ENCODE peak calls at places on chromosome 10, in nine cellular contexts. F is lower lobe of right lung; E is GM23248; R is PC-9; Q is heart left ventricle; O is adrenal gland; Z is stomach; W is naive thymus-derived CD4-positive, alpha-beta T cell; H is OCI-LY7. T is an unnamed sample.
A peak's percentile ranks its signal among the peaks of the same experiment; 100 is the strongest.

GRCh38 chr10:124001391-124002260 is 91.8 kb downstream of the CHST15 start:
- DNase-seq in F (peak; percentile 42), E (no peak), R (no peak), Q (no peak), O (peak; percentile 48), Z (peak; percentile 23), W (no peak), H (no peak), T (no peak)

GRCh38 chr10:62528441-62528840 is 154.3 kb downstream of the ZNF365 start:
- DNase-seq in F (no peak), E (no peak), R (no peak), Q (no peak), O (no peak), Z (no peak), W (peak; percentile 76), H (peak; percentile 90), T (no peak)

GRCh38 chr10:132704008-132704814 is 81.7 kb downstream of the NKX6-2 start:
- DNase-seq in F (peak; percentile 16), E (no peak), R (no peak), Q (no peak), O (no peak), Z (no peak), W (no peak), H (no peak), T (no peak)

GRCh38 chr10:5479481-5480161 is 19.7 kb downstream of the CALML5 start:
- DNase-seq in F (no peak), E (no peak), R (no peak), Q (no peak), O (no peak), Z (no peak), W (no peak), H (peak; percentile 44), T (no peak)

GRCh38 chr10:23157691-23158369 is 34.3 kb upstream of the PTF1A start:
- DNase-seq in F (no peak), E (peak; percentile 56), R (no peak), Q (no peak), O (no peak), Z (no peak), W (no peak), H (peak; percentile 64), T (no peak)

GRCh38 chr10:84613336-84614021 is 285.1 kb downstream of the CCSER2 start:
- DNase-seq in F (peak; percentile 55), E (peak; percentile 18), R (no peak), Q (no peak), O (peak; percentile 53), Z (no peak), W (no peak), H (peak; percentile 54), T (no peak)

GRCh38 chr10:65265451-65265954 is 1660.3 kb upstream of the LRRTM3 start:
- DNase-seq in F (no peak), E (no peak), R (no peak), Q (no peak), O (no peak), Z (no peak), W (no peak), H (no peak), T (no peak)

GRCh38 chr10:17504547-17505245 is 50.3 kb upstream of the ST8SIA6 start:
- DNase-seq in F (no peak), E (peak; percentile 80), R (no peak), Q (no peak), O (no peak), Z (no peak), W (no peak), H (no peak), T (no peak)

GRCh38 chr10:46541017-46541661 is 15.3 kb downstream of the GPRIN2 start:
- DNase-seq in F (peak; percentile 76), E (peak; percentile 36), R (no peak), Q (no peak), O (no peak), Z (peak; percentile 69), W (no peak), H (no peak), T (peak; percentile 7)

GRCh38 chr10:86363184-86363832 is 3.3 kb downstream of the GRID1 start:
- DNase-seq in F (peak; percentile 73), E (peak; percentile 33), R (no peak), Q (peak; percentile 46), O (peak; percentile 66), Z (peak; percentile 50), W (no peak), H (no peak), T (no peak)

GRCh38 chr10:12730809-12731519 is 270.5 kb downstream of the CCDC3 start:
- DNase-seq in F (no peak), E (peak; percentile 63), R (no peak), Q (no peak), O (no peak), Z (no peak), W (no peak), H (no peak), T (no peak)

GRCh38 chr10:14487511-14487909 is 156.8 kb upstream of the FRMD4A start:
- DNase-seq in F (no peak), E (peak; percentile 15), R (no peak), Q (no peak), O (no peak), Z (no peak), W (no peak), H (no peak), T (no peak)

GRCh38 chr10:122154034-122154732 is 116.9 kb upstream of the BTBD16 start:
- DNase-seq in F (no peak), E (no peak), R (no peak), Q (no peak), O (no peak), Z (no peak), W (no peak), H (no peak), T (no peak)

GRCh38 chr10:33459597-33459996 is 125.1 kb upstream of the NRP1 start:
- DNase-seq in F (no peak), E (peak; percentile 78), R (no peak), Q (no peak), O (no peak), Z (no peak), W (no peak), H (no peak), T (no peak)

GRCh38 chr10:77702166-77702565 is 64.6 kb upstream of the KCNMA1 start:
- DNase-seq in F (no peak), E (peak; percentile 92), R (no peak), Q (no peak), O (no peak), Z (no peak), W (no peak), H (no peak), T (no peak)

GRCh38 chr10:62692085-62692484 is 112.4 kb upstream of the ADO start:
- DNase-seq in F (no peak), E (no peak), R (no peak), Q (no peak), O (no peak), Z (no peak), W (no peak), H (no peak), T (no peak)

GRCh38 chr10:10043083-10043482 is 974.6 kb upstream of the CELF2 start:
- DNase-seq in F (no peak), E (no peak), R (no peak), Q (no peak), O (no peak), Z (no peak), W (no peak), H (no peak), T (no peak)
- H3K9me3 ChIP-seq in F (no peaks in the 10 kb centered on the region), E (no peaks in the 10 kb centered on the region), R (no peaks in the 10 kb centered on the region), Q (no peaks in the 10 kb centered on the region), O (no peaks in the 10 kb centered on the region), Z (no peaks in the 10 kb centered on the region), W (no peaks in the 10 kb centered on the region), H (no peaks in the 10 kb centered on the region), T (no peaks in the 10 kb centered on the region)

GRCh38 chr10:1553951-1554350 is 183.4 kb downstream of the ADARB2 start:
- DNase-seq in F (peak; percentile 20), E (no peak), R (no peak), Q (no peak), O (no peak), Z (no peak), W (no peak), H (no peak), T (no peak)

GRCh38 chr10:1559311-1559710 is 178.0 kb downstream of the ADARB2 start:
- DNase-seq in F (no peak), E (no peak), R (no peak), Q (no peak), O (no peak), Z (no peak), W (no peak), H (no peak), T (no peak)

GRCh38 chr10:1559731-1560130 is 177.6 kb downstream of the ADARB2 start:
- DNase-seq in F (no peak), E (no peak), R (no peak), Q (no peak), O (no peak), Z (no peak), W (no peak), H (no peak), T (no peak)

GRCh38 chr10:1557081-1557480 is 180.2 kb downstream of the ADARB2 start:
- DNase-seq in F (no peak), E (no peak), R (no peak), Q (no peak), O (no peak), Z (no peak), W (no peak), H (no peak), T (no peak)

DNA sequence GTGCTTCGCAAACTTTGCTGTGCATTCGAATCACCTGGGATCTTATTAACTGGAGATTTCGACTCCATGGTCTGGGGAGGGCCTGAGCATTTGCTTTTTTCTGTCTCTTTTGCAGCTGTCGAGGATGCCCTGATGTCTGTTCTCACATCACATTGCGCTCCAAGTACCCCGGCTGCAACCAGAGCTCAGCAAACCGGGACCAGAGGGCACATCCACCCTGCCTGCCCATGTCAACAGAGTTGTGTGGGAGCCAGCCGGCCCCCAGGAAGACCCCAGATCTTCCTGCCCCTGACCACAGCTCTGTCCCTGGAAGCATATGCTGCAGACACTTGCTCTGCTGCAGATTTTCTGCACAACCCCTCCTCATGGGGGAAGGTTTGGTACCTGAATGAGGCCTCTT is 180.8 kb downstream of the ADARB2 start:
- DNase-seq in F (no peak), E (no peak), R (no peak), Q (no peak), O (no peak), Z (no peak), W (no peak), H (no peak), T (no peak)
- H3K9me3 ChIP-seq in F (no peaks in the 10 kb centered on the region), E (no peaks in the 10 kb centered on the region), R (no peaks in the 10 kb centered on the region), Q (no peaks in the 10 kb centered on the region), O (no peaks in the 10 kb centered on the region), Z (no peaks in the 10 kb centered on the region), W (no peaks in the 10 kb centered on the region), H (no peaks in the 10 kb centered on the region), T (no peaks in the 10 kb centered on the region)

DNA sequence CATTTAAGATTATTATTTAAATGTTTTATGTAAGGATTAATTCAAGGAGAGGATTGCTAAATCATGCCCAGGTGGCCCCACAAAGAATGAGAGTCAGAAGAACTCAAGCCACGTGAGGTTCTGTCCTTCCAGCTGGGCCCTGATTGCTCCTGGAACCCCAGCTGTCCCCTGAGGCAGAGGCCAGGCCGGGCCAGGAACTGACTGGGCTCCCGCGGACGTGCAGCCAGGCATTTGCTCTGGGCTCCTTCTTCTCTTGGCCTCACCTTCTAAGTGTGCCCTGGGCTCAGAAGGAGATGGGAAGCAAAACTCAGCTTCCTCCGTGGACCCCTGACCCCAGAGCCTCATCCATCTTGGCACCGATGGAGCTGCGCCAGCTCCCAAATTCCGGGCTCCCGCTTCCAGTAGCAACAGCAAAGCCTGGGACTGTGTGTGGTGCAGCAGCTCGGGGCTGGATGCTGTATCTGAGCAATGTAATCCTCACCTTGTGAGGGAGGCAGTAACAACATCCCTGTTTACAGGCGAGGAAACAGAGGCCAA is 250.6 kb upstream of the PPP2R2D start:
- DNase-seq in F (no peak), E (no peak), R (no peak), Q (no peak), O (no peak), Z (no peak), W (no peak), H (no peak), T (no peak)
- H3K9me3 ChIP-seq in F (no peaks in the 10 kb centered on the region), E (no peaks in the 10 kb centered on the region), R (no peaks in the 10 kb centered on the region), Q (no peaks in the 10 kb centered on the region), O (no peaks in the 10 kb centered on the region), Z (no peaks in the 10 kb centered on the region), W (no peaks in the 10 kb centered on the region), H (no peaks in the 10 kb centered on the region), T (no peaks in the 10 kb centered on the region)

GRCh38 chr10:38119038-38119437 is 24.9 kb downstream of the ZNF37A start:
- DNase-seq in F (no peak), E (no peak), R (no peak), Q (no peak), O (no peak), Z (no peak), W (no peak), H (no peak), T (no peak)
- H3K9me3 ChIP-seq in F (peaks cover 98% of the 10 kb centered on the region), E (peaks cover 28% of the 10 kb centered on the region), R (peaks cover 51% of the 10 kb centered on the region), Q (peaks cover 99% of the 10 kb centered on the region), O (peaks cover 50% of the 10 kb centered on the region), Z (peaks cover 100% of the 10 kb centered on the region), W (peaks cover 98% of the 10 kb centered on the region), H (peaks cover 46% of the 10 kb centered on the region), T (peaks cover 66% of the 10 kb centered on the region)

T was measured in T-helper 17 cell.